ENCODE peak calls at places on chromosomes 12 and 14, in eight cellular contexts. P is stimulated activated CD8-positive, alpha-beta memory T cell treated with anti-CD3 and anti-CD28 coated beads, Interleukin-7, amount 100 ng/mL, for 4 hours; Q is EH; S is ureter; Y is left colon; A is stimulated activated naive CD4-positive, alpha-beta T cell; B is A549; C is activated CD4-positive, CD25-positive, alpha-beta regulatory T cell. X is an unnamed sample.
A peak's percentile ranks its signal among the peaks of the same experiment; 100 is the strongest.

GRCh38 chr14:22854963-22855724 is 16.4 kb upstream of the LRP10 start:
- DNase-seq in Y (no peak), C (no peak), P (no peak), S (no peak), Q (no peak), B (no peak), A (no peak), X (no peak)

GRCh38 chr12:52539024-52539820 is 13.7 kb downstream of the KRT71 start:
- DNase-seq in S (no peak), Y (no peak), Q (peak; percentile 95), P (no peak), B (peak; percentile 69), C (no peak), A (no peak), X (no peak)

GRCh38 chr14:23445773-23446172 is 10.3 kb upstream of the MYH7 start:
- DNase-seq in B (no peak), A (no peak), P (no peak), C (no peak), Q (no peak), Y (no peak), S (peak; percentile 7), X (no peak)

GRCh38 chr14:59342516-59343484 is 122.4 kb downstream of the GPR135 start:
- DNase-seq in Y (no peak), C (no peak), B (no peak), Q (peak; percentile 25), P (no peak), A (no peak), S (no peak), X (no peak)

GRCh38 chr14:38442208-38442607 is 186.3 kb upstream of the CLEC14A start:
- DNase-seq in Q (no peak), Y (no peak), P (no peak), B (no peak), S (no peak), C (no peak), A (no peak), X (no peak)

GRCh38 chr12:6828671-6829531 is 694 bp downstream of the P3H3 start:
- DNase-seq in Y (peak; percentile 57), A (peak; percentile 26), P (peak; percentile 35), C (no peak), S (no peak), B (no peak), Q (peak; percentile 67), X (no peak)

GRCh38 chr14:38762436-38762835 is 340.6 kb downstream of the SEC23A start:
- DNase-seq in P (no peak), A (no peak), Q (peak; percentile 25), C (no peak), S (no peak), B (no peak), Y (no peak), X (peak; percentile 7)

GRCh38 chr14:90319173-90319572 is 12.6 kb downstream of the NRDE2 start:
- DNase-seq in S (no peak), Q (peak; percentile 76), B (no peak), Y (no peak), C (no peak), A (no peak), P (no peak), X (no peak)

GRCh38 chr12:50597200-50598195 is 92.7 kb downstream of the DIP2B start:
- DNase-seq in Q (peak; percentile 88), Y (no peak), C (no peak), A (peak; percentile 0), B (peak; percentile 67), P (peak; percentile 24), S (no peak), X (no peak)

GRCh38 chr12:65474831-65475230 is 196.3 kb downstream of the MSRB3 start:
- DNase-seq in P (no peak), Y (no peak), Q (no peak), S (no peak), A (no peak), C (no peak), B (no peak), X (no peak)

GRCh38 chr14:33848706-33849454 is 102.0 kb downstream of the EGLN3 start:
- DNase-seq in B (peak; percentile 51), A (no peak), P (no peak), S (peak; percentile 57), Y (peak; percentile 78), C (no peak), Q (peak; percentile 57), X (peak; percentile 60)

GRCh38 chr14:96083667-96084320 is 44.6 kb downstream of the C14orf132 start:
- DNase-seq in Y (no peak), C (no peak), P (no peak), S (peak; percentile 72), A (no peak), B (no peak), Q (no peak), X (no peak)

GRCh38 chr14:24986206-24986893 is 63.6 kb downstream of the STXBP6 start:
- DNase-seq in B (no peak), A (no peak), S (no peak), C (no peak), Q (no peak), P (no peak), Y (no peak), X (no peak)

GRCh38 chr14:61750708-61751474 is 11.3 kb upstream of the SNAPC1 start:
- DNase-seq in Q (peak; percentile 90), B (peak; percentile 76), P (peak; percentile 73), A (peak; percentile 70), S (peak; percentile 93), C (no peak), Y (peak; percentile 93), X (peak; percentile 65)

GRCh38 chr12:77299910-77300772 is 234.8 kb upstream of the E2F7 start:
- DNase-seq in Q (peak; percentile 78), C (no peak), P (no peak), A (no peak), Y (no peak), S (no peak), B (no peak), X (no peak)

GRCh38 chr12:108914031-108914630 is 34.2 kb downstream of the DAO start:
- DNase-seq in C (no peak), S (no peak), A (no peak), B (no peak), Y (no peak), Q (peak; percentile 29), P (no peak), X (no peak)

GRCh38 chr14:62957562-62957961 is 87.7 kb downstream of the KCNH5 start:
- DNase-seq in Y (no peak), C (no peak), B (no peak), Q (peak; percentile 40), S (no peak), A (no peak), P (no peak), X (no peak)

GRCh38 chr12:55933158-55933798 is 2.3 kb downstream of the DGKA start:
- DNase-seq in A (no peak), S (peak; percentile 79), C (no peak), B (peak; percentile 41), Y (peak; percentile 47), P (no peak), Q (peak; percentile 58), X (no peak)

GRCh38 chr12:92570056-92570753 is 132.6 kb upstream of the PLEKHG7 start:
- DNase-seq in A (peak; percentile 34), Y (peak; percentile 59), B (peak; percentile 57), S (peak; percentile 70), P (no peak), C (no peak), Q (peak; percentile 81), X (no peak)

GRCh38 chr12:107229827-107230226 is 136.5 kb upstream of the CRY1 start:
- DNase-seq in A (no peak), B (no peak), Q (no peak), P (no peak), S (no peak), C (no peak), Y (no peak), X (no peak)

GRCh38 chr12:109111775-109112491 is 4.5 kb upstream of the ACACB start:
- DNase-seq in S (peak; percentile 74), P (peak; percentile 13), Q (peak; percentile 60), C (peak; percentile 6), B (peak; percentile 72), Y (peak; percentile 87), A (peak; percentile 33), X (peak; percentile 36)

GRCh38 chr14:61116369-61116768 is 135.3 kb downstream of the SLC38A6 start:
- DNase-seq in P (no peak), Q (no peak), Y (no peak), A (no peak), C (no peak), S (no peak), B (no peak), X (no peak)

GRCh38 chr12:123041042-123041531 is 60.6 kb downstream of the ARL6IP4 start:
- DNase-seq in S (no peak), C (no peak), Y (no peak), B (no peak), Q (no peak), P (no peak), A (no peak), X (no peak)

GRCh38 chr14:69398818-69399210 is 322 bp downstream of the SLC39A9 start:
- DNase-seq in Q (no peak), P (peak; percentile 54), Y (no peak), C (no peak), A (no peak), B (no peak), S (no peak), X (no peak)

GRCh38 chr12:107917912-107918800 is 143.7 kb downstream of the ASCL4 start:
- DNase-seq in A (no peak), Q (peak; percentile 23), C (no peak), B (peak; percentile 54), P (no peak), S (peak; percentile 46), Y (no peak), X (peak; percentile 41)

GRCh38 chr14:94043111-94043755 is 17.1 kb downstream of the OTUB2 start:
- DNase-seq in C (no peak), B (no peak), P (no peak), Q (no peak), Y (no peak), S (no peak), A (no peak), X (no peak)

X was measured in D721Med.